ENCODE peak calls at places on chromosomes 2 and 18, in nine cellular contexts. Z is stomach, Q is OCI-LY7, W is tibial nerve, V is heart left ventricle, H is PC-9, L is psoas muscle, B is vagina, G is pancreas. C is an unnamed sample.

GRCh38 chr2:11305958-11306357 is 38.5 kb downstream of the ROCK2 start:
- DNase-seq in H (no peak), W (no peak), Q (no peak), L (no peak), Z (no peak), V (no peak), B (no peak), G (no peak), C (no peak)

GRCh38 chr18:43350176-43350575 is 72.9 kb upstream of the SYT4 start:
- DNase-seq in V (no peak), G (no peak), B (no peak), Z (no peak), H (no peak), Q (no peak), W (no peak), L (no peak), C (no peak)

GRCh38 chr18:9361191-9361590 is 26.6 kb downstream of the TWSG1 start:
- DNase-seq in W (no peak), B (no peak), G (no peak), L (no peak), Q (no peak), Z (no peak), V (no peak), H (no peak), C (no peak)

GRCh38 chr2:48482774-48483173 is 47.2 kb upstream of the STON1 start:
- DNase-seq in V (no peak), Z (no peak), H (no peak), Q (no peak), L (no peak), B (no peak), G (no peak), W (no peak), C (no peak)

GRCh38 chr2:120226296-120226695 is 3.1 kb upstream of the TMEM185B start:
- DNase-seq in W (no peak), L (no peak), G (no peak), V (no peak), B (no peak), Q (no peak), Z (no peak), H (no peak), C (peak)

GRCh38 chr2:217838409-217838831 is 164.4 kb downstream of the TNS1 start:
- DNase-seq in Q (no peak), V (no peak), G (no peak), W (no peak), B (no peak), H (no peak), Z (no peak), L (no peak), C (no peak)

GRCh38 chr2:83953661-83954060 is 505.4 kb downstream of the SUCLG1 start:
- DNase-seq in G (no peak), Q (no peak), W (no peak), L (no peak), V (no peak), H (no peak), B (no peak), Z (no peak), C (no peak)

GRCh38 chr18:73136134-73136533 is 268.3 kb upstream of the NETO1 start:
- DNase-seq in Z (no peak), Q (no peak), G (no peak), L (no peak), V (no peak), H (no peak), W (no peak), B (no peak), C (no peak)

GRCh38 chr18:13513015-13513414 is 213.3 kb downstream of the FAM210A start:
- DNase-seq in Q (no peak), V (no peak), Z (no peak), L (peak), H (no peak), G (no peak), W (no peak), B (no peak), C (no peak)

DNA sequence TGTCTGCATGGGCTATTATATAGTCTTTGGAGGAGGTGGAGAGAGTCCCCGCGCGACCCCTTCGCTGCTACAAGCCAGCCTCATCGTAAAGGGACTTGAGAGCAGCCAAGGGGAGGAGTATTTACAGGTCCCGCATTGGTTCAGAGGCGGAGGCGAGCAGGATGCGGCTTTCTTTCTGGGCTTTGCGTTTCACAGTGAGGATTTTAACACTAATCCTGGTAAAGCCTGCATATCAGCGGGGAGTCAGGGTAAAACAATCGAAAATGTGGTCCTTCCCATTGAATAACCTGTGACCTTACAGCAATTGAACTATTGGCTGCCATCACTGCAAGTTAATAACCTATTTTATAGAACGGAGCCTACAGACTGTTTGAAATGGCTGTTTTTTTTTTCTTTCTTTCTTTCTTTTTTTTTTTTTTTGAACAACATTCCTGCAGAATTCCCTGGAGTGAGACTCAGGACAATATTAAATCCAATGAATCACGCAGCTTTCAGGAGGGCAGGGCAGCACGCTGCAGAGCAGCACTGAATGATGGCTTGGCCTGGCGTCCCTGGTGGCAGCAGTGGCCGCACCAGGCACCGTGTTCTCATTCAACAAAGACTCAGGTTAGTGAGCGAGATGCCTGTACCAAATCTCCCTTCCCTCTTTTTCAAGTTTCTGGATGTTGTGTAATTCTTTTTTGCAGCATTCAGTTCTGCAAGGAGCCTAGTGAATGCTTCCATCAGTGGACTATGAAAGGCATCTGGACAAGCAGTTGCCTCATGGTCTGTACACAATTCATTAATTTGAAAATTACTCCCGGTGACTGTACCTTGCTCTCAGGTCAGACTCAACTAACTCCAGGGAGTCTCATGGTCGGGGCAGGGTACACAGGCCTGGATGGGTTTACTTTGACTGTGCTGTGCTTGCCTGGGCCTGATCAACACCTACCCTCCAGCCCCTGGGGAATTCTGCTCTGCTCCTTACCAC is 19.8 kb downstream of the SMIM21 start:
- DNase-seq in G (no peak), W (no peak), Z (no peak), Q (no peak), L (no peak), B (no peak), V (no peak), H (no peak), C (no peak)
- H3K27ac ChIP-seq in G (no peak), W (no peak), Z (no peak), Q (no peak), L (no peak), B (no peak), V (no peak), H (no peak), C (no peak)

DNA sequence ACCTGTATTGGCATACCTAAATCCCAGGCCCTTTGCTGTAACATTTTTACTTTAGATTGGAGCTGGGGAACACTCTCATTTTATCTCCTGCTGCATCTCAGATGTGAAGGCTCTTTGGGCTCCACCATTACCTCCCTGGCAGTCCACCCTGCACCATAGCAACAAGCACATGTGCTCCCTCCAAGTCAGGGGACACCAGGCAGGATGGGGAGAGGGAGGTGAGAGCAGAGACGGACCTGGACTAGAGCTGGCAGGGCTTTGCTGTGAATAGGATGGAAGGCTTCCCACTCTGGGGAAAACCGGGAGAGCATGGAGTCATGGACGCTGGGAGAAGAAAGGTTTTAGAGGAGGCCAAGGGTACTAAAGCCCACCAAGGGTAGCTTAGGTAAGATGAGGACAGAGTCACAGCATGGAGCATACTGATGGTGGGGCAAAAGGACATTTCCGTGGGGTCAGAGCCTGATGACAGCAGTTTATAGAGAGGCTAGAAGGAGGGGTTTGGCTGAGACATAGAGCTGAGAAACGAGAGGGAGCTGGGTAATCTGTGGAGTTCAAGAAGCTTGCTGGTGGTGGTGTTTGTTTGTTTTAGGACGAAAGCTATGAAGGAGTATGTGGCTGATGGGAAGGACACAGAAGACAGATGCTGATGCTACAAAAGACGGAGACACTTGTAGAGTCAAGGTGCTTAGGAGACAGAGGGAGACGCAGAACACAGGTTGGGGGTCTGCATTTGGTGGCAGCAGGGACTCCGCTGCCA is 134.8 kb downstream of the COL6A3 start:
- DNase-seq in B (no peak), Q (no peak), L (no peak), H (no peak), W (no peak), G (no peak), V (no peak), Z (no peak), C (no peak)
- H3K27ac ChIP-seq in B (peak), Q (no peak), L (peak), H (no peak), W (peak), G (no peak), V (peak), Z (peak), C (no peak)

GRCh38 chr18:26655614-26656400 is 107.5 kb upstream of the KCTD1 start:
- DNase-seq in Z (peak), B (no peak), V (peak), L (peak), G (peak), H (peak), Q (no peak), W (no peak), C (no peak)
- H3K27ac ChIP-seq in Z (peak), B (peak), V (peak), L (no peak), G (peak), H (peak), Q (no peak), W (peak), C (no peak)

GRCh38 chr2:189516546-189516945 is 64.0 kb downstream of the SLC40A1 start:
- DNase-seq in L (no peak), Z (no peak), G (no peak), V (no peak), B (no peak), H (no peak), W (no peak), Q (no peak), C (no peak)

GRCh38 chr2:189521686-189522434 is 58.7 kb downstream of the SLC40A1 start:
- DNase-seq in H (no peak), B (no peak), V (no peak), Q (no peak), W (no peak), Z (no peak), L (no peak), G (no peak), C (no peak)

GRCh38 chr2:189515264-189515663 is 65.3 kb downstream of the SLC40A1 start:
- DNase-seq in V (no peak), W (no peak), Z (no peak), G (no peak), L (no peak), B (no peak), H (no peak), Q (no peak), C (no peak)

GRCh38 chr2:189519631-189520387 is 60.8 kb downstream of the SLC40A1 start:
- DNase-seq in W (no peak), Q (no peak), L (no peak), H (no peak), B (no peak), V (no peak), Z (no peak), G (no peak), C (no peak)

GRCh38 chr2:189517847-189518535 is 62.6 kb downstream of the SLC40A1 start:
- DNase-seq in L (no peak), Q (no peak), B (no peak), Z (no peak), W (no peak), V (no peak), H (no peak), G (no peak), C (no peak)
- H3K27ac ChIP-seq in L (no peak), Q (no peak), B (no peak), Z (no peak), W (no peak), V (no peak), H (no peak), G (no peak), C (no peak)

GRCh38 chr2:221463235-221463896 is 108.7 kb downstream of the EPHA4 start:
- DNase-seq in L (no peak), G (no peak), W (no peak), Q (no peak), B (no peak), V (no peak), Z (no peak), H (no peak), C (no peak)
- H3K27ac ChIP-seq in L (no peak), G (no peak), W (no peak), Q (no peak), B (no peak), V (no peak), Z (no peak), H (no peak), C (no peak)

GRCh38 chr2:233063976-233064411 is 3.9 kb downstream of the INPP5D start:
- DNase-seq in H (no peak), G (no peak), Z (peak), W (no peak), B (no peak), Q (no peak), L (no peak), V (no peak), C (no peak)
- H3K27ac ChIP-seq in H (no peak), G (no peak), Z (peak), W (no peak), B (no peak), Q (no peak), L (no peak), V (no peak), C (peak)